ENCODE peak calls at places on chromosomes 12 and 14, in four cellular contexts. A, P, C and W are unnamed samples.
A peak's percentile ranks its signal among the peaks of the same experiment; 100 is the strongest.

GRCh38 chr14:51283402-51283825 is 43.4 kb downstream of the TMX1 start:
- DNase-seq in A (peak; percentile 94), P (no peak), C (no peak), W (peak; percentile 66)

GRCh38 chr12:4355843-4356327 is 23.6 kb downstream of the FGF23 start:
- DNase-seq in A (peak; percentile 40), P (no peak), C (no peak), W (peak; percentile 35)

GRCh38 chr12:2183556-2184541 is 131.1 kb downstream of the CACNA1C start:
- DNase-seq in A (no peak), P (no peak), C (no peak), W (no peak)

GRCh38 chr12:93176610-93177126 is 201.1 kb upstream of the NUDT4 start:
- DNase-seq in A (no peak), P (no peak), C (no peak), W (no peak)

GRCh38 chr12:70427611-70428010 is 61.5 kb downstream of the KCNMB4 start:
- DNase-seq in A (no peak), P (no peak), C (no peak), W (no peak)

GRCh38 chr12:2532647-2533435 is 261.9 kb upstream of the FKBP4 start:
- DNase-seq in A (no peak), P (no peak), C (no peak), W (no peak)

GRCh38 chr12:108468149-108468968 is 46.7 kb upstream of the FICD start:
- DNase-seq in A (peak; percentile 17), P (no peak), C (no peak), W (no peak)

GRCh38 chr12:117363263-117363662 is 1.8 kb upstream of the NOS1 start:
- DNase-seq in A (no peak), P (no peak), C (no peak), W (no peak)

GRCh38 chr14:81427348-81428058 is 27.4 kb upstream of the STON2 start:
- DNase-seq in A (no peak), P (no peak), C (peak; percentile 52), W (no peak)

GRCh38 chr12:6426882-6427671 is 17.7 kb upstream of the CD27 start:
- DNase-seq in A (no peak), P (no peak), C (no peak), W (no peak)

GRCh38 chr12:116525418-116526001 is 33.7 kb upstream of the MAP1LC3B2 start:
- DNase-seq in A (peak; percentile 88), P (peak; percentile 52), C (peak; percentile 20), W (peak; percentile 64)

GRCh38 chr12:63150255-63151060 is 543 bp downstream of the AVPR1A start:
- DNase-seq in A (no peak), P (no peak), C (no peak), W (no peak)

GRCh38 chr12:63151061-63151897 is at the start of gene AVPR1A:
- DNase-seq in A (no peak), P (no peak), C (peak; percentile 5), W (no peak)

GRCh38 chr12:63154560-63154959 is 3.6 kb upstream of the AVPR1A start:
- DNase-seq in A (no peak), P (no peak), C (no peak), W (no peak)

GRCh38 chr12:63151898-63152700 is 1.1 kb upstream of the AVPR1A start:
- DNase-seq in A (peak; percentile 44), P (no peak), C (peak; percentile 1), W (no peak)

GRCh38 chr12:63149884-63150254 is 1.1 kb downstream of the AVPR1A start:
- DNase-seq in A (no peak), P (no peak), C (no peak), W (no peak)
- H3K27me3 ChIP-seq in A (peaks cover 30% of the 10 kb centered on the region), P (peaks cover 10% of the 10 kb centered on the region), C (peaks cover 36% of the 10 kb centered on the region), W (peaks cover 38% of the 10 kb centered on the region)

GRCh38 chr12:15631007-15631715 is 158.0 kb downstream of the EPS8 start:
- DNase-seq in A (no peak), P (no peak), C (no peak), W (no peak)
- H3K4me3 ChIP-seq in A (no peak overlapping the region), P (no peak overlapping the region), C (no peak overlapping the region), W (no peak overlapping the region)

GRCh38 chr12:106585862-106586534 is 3.2 kb downstream of the RFX4 start:
- DNase-seq in A (no peak), P (no peak), C (no peak), W (no peak)

GRCh38 chr12:106590601-106591000 is 7.8 kb downstream of the RFX4 start:
- DNase-seq in A (no peak), P (no peak), C (no peak), W (no peak)

GRCh38 chr12:106586803-106587684 is 4.2 kb downstream of the RFX4 start:
- DNase-seq in A (no peak), P (no peak), C (no peak), W (no peak)

GRCh38 chr12:106586535-106586802 is 3.7 kb downstream of the RFX4 start:
- DNase-seq in A (no peak), P (no peak), C (no peak), W (no peak)

DNA sequence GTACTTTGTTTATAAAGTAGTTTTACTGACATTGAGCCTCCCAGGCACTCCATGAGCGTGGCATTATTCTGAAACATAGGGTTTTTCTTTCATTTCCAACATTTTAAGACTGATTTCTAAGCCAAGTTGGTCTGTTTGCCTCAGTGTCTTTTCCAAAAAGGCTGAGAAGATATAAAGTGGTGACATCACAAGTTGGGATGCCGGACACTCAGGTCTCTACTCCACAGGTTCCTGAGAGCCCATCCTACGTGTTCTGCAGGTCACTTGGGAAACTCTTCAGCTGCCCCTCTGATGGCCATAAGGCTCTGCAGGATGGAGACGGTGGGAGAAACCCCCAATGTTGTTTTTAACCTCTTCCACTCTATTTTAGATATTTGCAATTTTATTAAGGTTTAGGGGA is 6.0 kb downstream of the RFX4 start:
- DNase-seq in A (no peak), P (no peak), C (no peak), W (no peak)
- H3K27me3 ChIP-seq in A (peaks cover 49% of the 10 kb centered on the region), P (peaks cover 11% of the 10 kb centered on the region), C (peaks cover 50% of the 10 kb centered on the region), W (peaks cover 69% of the 10 kb centered on the region)

DNA sequence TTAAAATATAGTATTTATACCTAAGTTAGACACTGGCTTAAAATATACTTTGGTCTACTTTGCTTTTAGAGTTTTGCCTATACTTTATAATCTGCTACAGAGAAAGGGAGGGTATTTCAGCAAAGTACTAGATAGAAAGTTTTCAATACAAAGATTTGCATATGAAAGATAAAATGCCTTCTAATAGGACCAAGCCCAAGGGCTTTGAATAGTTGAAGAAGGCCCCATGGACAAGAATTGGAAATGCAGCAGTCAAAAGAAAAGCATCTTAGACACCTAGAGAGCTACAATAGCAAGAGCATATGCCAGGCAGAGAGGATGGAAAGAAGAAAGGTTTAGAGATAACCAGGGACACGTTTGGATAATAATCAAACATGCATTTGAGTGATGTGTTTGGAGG is 83.1 kb upstream of the DNM1L start:
- DNase-seq in A (no peak), P (no peak), C (no peak), W (no peak)
- H3K4me3 ChIP-seq in A (no peak overlapping the region), P (no peak overlapping the region), C (no peak overlapping the region), W (no peak overlapping the region)

GRCh38 chr14:96586056-96586455 is 83.9 kb downstream of the PAPOLA start:
- DNase-seq in A (no peak), P (no peak), C (no peak), W (no peak)

GRCh38 chr14:96589577-96589976 is 87.4 kb downstream of the PAPOLA start:
- DNase-seq in A (no peak), P (no peak), C (no peak), W (no peak)

GRCh38 chr14:96586921-96587822 is 85.0 kb downstream of the PAPOLA start:
- DNase-seq in A (no peak), P (no peak), C (no peak), W (no peak)

GRCh38 chr14:96588410-96589249 is 86.4 kb downstream of the PAPOLA start:
- DNase-seq in A (no peak), P (no peak), C (no peak), W (no peak)

DNA sequence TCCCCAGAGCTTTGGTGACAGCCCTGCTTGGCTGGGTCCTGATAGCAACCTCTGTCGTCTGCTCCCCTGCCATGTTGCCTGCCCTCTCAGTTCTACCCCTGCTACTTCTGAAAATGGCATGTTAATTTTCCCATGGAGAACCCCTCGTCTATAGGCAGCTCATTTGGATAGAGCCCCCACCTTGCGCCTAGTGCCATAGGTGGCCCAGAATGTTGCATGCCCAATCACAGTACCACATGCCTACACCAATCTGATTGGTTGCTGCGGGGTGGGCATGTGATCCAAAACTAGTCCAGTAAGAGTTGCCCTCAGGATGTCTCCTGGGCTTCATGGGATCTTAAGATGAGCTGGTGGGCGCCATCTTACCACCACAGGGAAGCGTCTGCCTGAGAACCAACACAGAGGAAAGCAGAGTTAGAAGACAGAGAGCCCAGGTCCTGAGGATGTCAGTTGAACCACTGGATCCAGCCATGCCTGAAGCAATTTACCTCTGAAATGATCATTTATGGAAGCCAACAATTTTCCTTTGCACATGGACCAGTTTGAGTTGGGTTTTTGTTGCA is 85.7 kb downstream of the PAPOLA start:
- DNase-seq in A (no peak), P (no peak), C (no peak), W (no peak)
- H3K27me3 ChIP-seq in A (no peaks in the 10 kb centered on the region), P (no peaks in the 10 kb centered on the region), C (peaks cover 12% of the 10 kb centered on the region), W (peaks cover 3% of the 10 kb centered on the region)

GRCh38 chr14:102901633-102902032 is 20.8 kb upstream of the AMN start:
- DNase-seq in A (no peak), P (no peak), C (no peak), W (no peak)
- H3K4me3 ChIP-seq in A (no peak overlapping the region), P (no peak overlapping the region), C (no peak overlapping the region), W (no peak overlapping the region)